ENCODE peak calls at places on chromosomes 12 and 14, in six cellular contexts. One of them, this sample, is unnamed.

GRCh38 chr12:61095131-61095530 is 1165.1 kb upstream of the USP15 start:
- DNase-seq in NCI-H2081: no peak
- DNase-seq in stimulated activated CD8-positive, alpha-beta memory T cell treated with anti-CD3 and anti-CD28 coated beads, Interleukin-2, amount 100 ng/mL, for 1 hour: no peak
- DNase-seq in stimulated activated naive CD8-positive, alpha-beta T cell treated with anti-CD3 and anti-CD28 coated beads, Interleukin-15, amount 100 ng/mL, for 72 hours: no peak
- DNase-seq in NCI-H1436: no peak
- DNase-seq in DMS 273 treated with DMSO at 0.1 percent for 48 hours: no peak
- DNase-seq in this sample: no peak

GRCh38 chr12:101539148-101539547 is 55.6 kb upstream of the MYBPC1 start:
- DNase-seq in NCI-H2081: no peak
- DNase-seq in stimulated activated CD8-positive, alpha-beta memory T cell treated with anti-CD3 and anti-CD28 coated beads, Interleukin-2, amount 100 ng/mL, for 1 hour: no peak
- DNase-seq in stimulated activated naive CD8-positive, alpha-beta T cell treated with anti-CD3 and anti-CD28 coated beads, Interleukin-15, amount 100 ng/mL, for 72 hours: no peak
- DNase-seq in NCI-H1436: no peak
- DNase-seq in DMS 273 treated with DMSO at 0.1 percent for 48 hours: no peak
- DNase-seq in this sample: no peak

GRCh38 chr12:123960029-123960428 is 12.6 kb downstream of the CCDC92 start:
- DNase-seq in NCI-H2081: no peak
- DNase-seq in stimulated activated CD8-positive, alpha-beta memory T cell treated with anti-CD3 and anti-CD28 coated beads, Interleukin-2, amount 100 ng/mL, for 1 hour: no peak
- DNase-seq in stimulated activated naive CD8-positive, alpha-beta T cell treated with anti-CD3 and anti-CD28 coated beads, Interleukin-15, amount 100 ng/mL, for 72 hours: no peak
- DNase-seq in NCI-H1436: no peak
- DNase-seq in DMS 273 treated with DMSO at 0.1 percent for 48 hours: no peak
- DNase-seq in this sample: no peak

GRCh38 chr12:121581681-121582439 is 1.0 kb upstream of the KDM2B start:
- DNase-seq in NCI-H2081: no peak
- DNase-seq in stimulated activated CD8-positive, alpha-beta memory T cell treated with anti-CD3 and anti-CD28 coated beads, Interleukin-2, amount 100 ng/mL, for 1 hour: no peak
- DNase-seq in stimulated activated naive CD8-positive, alpha-beta T cell treated with anti-CD3 and anti-CD28 coated beads, Interleukin-15, amount 100 ng/mL, for 72 hours: no peak
- DNase-seq in NCI-H1436: no peak
- DNase-seq in DMS 273 treated with DMSO at 0.1 percent for 48 hours: no peak
- DNase-seq in this sample: peak; percentile 15

GRCh38 chr12:116708826-116709756 is 28.8 kb downstream of the SPRING1 start:
- DNase-seq in NCI-H2081: peak; percentile 75
- DNase-seq in stimulated activated CD8-positive, alpha-beta memory T cell treated with anti-CD3 and anti-CD28 coated beads, Interleukin-2, amount 100 ng/mL, for 1 hour: peak; percentile 17
- DNase-seq in stimulated activated naive CD8-positive, alpha-beta T cell treated with anti-CD3 and anti-CD28 coated beads, Interleukin-15, amount 100 ng/mL, for 72 hours: peak; percentile 41
- DNase-seq in NCI-H1436: peak; percentile 71
- DNase-seq in DMS 273 treated with DMSO at 0.1 percent for 48 hours: peak; percentile 13
- DNase-seq in this sample: peak; percentile 52

GRCh38 chr12:123941000-123941399 is 31.6 kb downstream of the CCDC92 start:
- DNase-seq in NCI-H2081: no peak
- DNase-seq in stimulated activated CD8-positive, alpha-beta memory T cell treated with anti-CD3 and anti-CD28 coated beads, Interleukin-2, amount 100 ng/mL, for 1 hour: no peak
- DNase-seq in stimulated activated naive CD8-positive, alpha-beta T cell treated with anti-CD3 and anti-CD28 coated beads, Interleukin-15, amount 100 ng/mL, for 72 hours: no peak
- DNase-seq in NCI-H1436: no peak
- DNase-seq in DMS 273 treated with DMSO at 0.1 percent for 48 hours: no peak
- DNase-seq in this sample: no peak

GRCh38 chr14:70333703-70334102 is 25.8 kb downstream of the COX16 start:
- DNase-seq in NCI-H2081: no peak
- DNase-seq in stimulated activated CD8-positive, alpha-beta memory T cell treated with anti-CD3 and anti-CD28 coated beads, Interleukin-2, amount 100 ng/mL, for 1 hour: no peak
- DNase-seq in stimulated activated naive CD8-positive, alpha-beta T cell treated with anti-CD3 and anti-CD28 coated beads, Interleukin-15, amount 100 ng/mL, for 72 hours: no peak
- DNase-seq in NCI-H1436: no peak
- DNase-seq in DMS 273 treated with DMSO at 0.1 percent for 48 hours: no peak
- DNase-seq in this sample: no peak

GRCh38 chr12:86186449-86186848 is 69.7 kb downstream of the MGAT4C start:
- DNase-seq in NCI-H2081: no peak
- DNase-seq in stimulated activated CD8-positive, alpha-beta memory T cell treated with anti-CD3 and anti-CD28 coated beads, Interleukin-2, amount 100 ng/mL, for 1 hour: no peak
- DNase-seq in stimulated activated naive CD8-positive, alpha-beta T cell treated with anti-CD3 and anti-CD28 coated beads, Interleukin-15, amount 100 ng/mL, for 72 hours: no peak
- DNase-seq in NCI-H1436: no peak
- DNase-seq in DMS 273 treated with DMSO at 0.1 percent for 48 hours: no peak
- DNase-seq in this sample: no peak

GRCh38 chr12:48910196-48910595 is 15.1 kb downstream of the FKBP11 start:
- DNase-seq in NCI-H2081: no peak
- DNase-seq in stimulated activated CD8-positive, alpha-beta memory T cell treated with anti-CD3 and anti-CD28 coated beads, Interleukin-2, amount 100 ng/mL, for 1 hour: no peak
- DNase-seq in stimulated activated naive CD8-positive, alpha-beta T cell treated with anti-CD3 and anti-CD28 coated beads, Interleukin-15, amount 100 ng/mL, for 72 hours: no peak
- DNase-seq in NCI-H1436: no peak
- DNase-seq in DMS 273 treated with DMSO at 0.1 percent for 48 hours: no peak
- DNase-seq in this sample: no peak

GRCh38 chr12:31818623-31819268 is 89.9 kb upstream of the AMN1 start:
- DNase-seq in NCI-H2081: no peak
- DNase-seq in stimulated activated CD8-positive, alpha-beta memory T cell treated with anti-CD3 and anti-CD28 coated beads, Interleukin-2, amount 100 ng/mL, for 1 hour: no peak
- DNase-seq in stimulated activated naive CD8-positive, alpha-beta T cell treated with anti-CD3 and anti-CD28 coated beads, Interleukin-15, amount 100 ng/mL, for 72 hours: no peak
- DNase-seq in NCI-H1436: no peak
- DNase-seq in DMS 273 treated with DMSO at 0.1 percent for 48 hours: no peak
- DNase-seq in this sample: no peak

GRCh38 chr12:131404705-131405104 is 306.2 kb upstream of the SFSWAP start:
- DNase-seq in NCI-H2081: no peak
- DNase-seq in stimulated activated CD8-positive, alpha-beta memory T cell treated with anti-CD3 and anti-CD28 coated beads, Interleukin-2, amount 100 ng/mL, for 1 hour: no peak
- DNase-seq in stimulated activated naive CD8-positive, alpha-beta T cell treated with anti-CD3 and anti-CD28 coated beads, Interleukin-15, amount 100 ng/mL, for 72 hours: no peak
- DNase-seq in NCI-H1436: no peak
- DNase-seq in DMS 273 treated with DMSO at 0.1 percent for 48 hours: no peak
- DNase-seq in this sample: no peak

GRCh38 chr14:70662080-70662479 is 20.4 kb downstream of the TTC9 start:
- DNase-seq in NCI-H2081: no peak
- DNase-seq in stimulated activated CD8-positive, alpha-beta memory T cell treated with anti-CD3 and anti-CD28 coated beads, Interleukin-2, amount 100 ng/mL, for 1 hour: no peak
- DNase-seq in stimulated activated naive CD8-positive, alpha-beta T cell treated with anti-CD3 and anti-CD28 coated beads, Interleukin-15, amount 100 ng/mL, for 72 hours: no peak
- DNase-seq in NCI-H1436: no peak
- DNase-seq in DMS 273 treated with DMSO at 0.1 percent for 48 hours: no peak
- DNase-seq in this sample: no peak

GRCh38 chr12:51470116-51470515 is 45.5 kb downstream of the SLC4A8 start:
- DNase-seq in NCI-H2081: no peak
- DNase-seq in stimulated activated CD8-positive, alpha-beta memory T cell treated with anti-CD3 and anti-CD28 coated beads, Interleukin-2, amount 100 ng/mL, for 1 hour: no peak
- DNase-seq in stimulated activated naive CD8-positive, alpha-beta T cell treated with anti-CD3 and anti-CD28 coated beads, Interleukin-15, amount 100 ng/mL, for 72 hours: no peak
- DNase-seq in NCI-H1436: no peak
- DNase-seq in DMS 273 treated with DMSO at 0.1 percent for 48 hours: no peak
- DNase-seq in this sample: no peak

GRCh38 chr12:117318591-117318990 is 42.8 kb downstream of the NOS1 start:
- DNase-seq in NCI-H2081: no peak
- DNase-seq in stimulated activated CD8-positive, alpha-beta memory T cell treated with anti-CD3 and anti-CD28 coated beads, Interleukin-2, amount 100 ng/mL, for 1 hour: no peak
- DNase-seq in stimulated activated naive CD8-positive, alpha-beta T cell treated with anti-CD3 and anti-CD28 coated beads, Interleukin-15, amount 100 ng/mL, for 72 hours: no peak
- DNase-seq in NCI-H1436: no peak
- DNase-seq in DMS 273 treated with DMSO at 0.1 percent for 48 hours: no peak
- DNase-seq in this sample: no peak

GRCh38 chr14:56482306-56482705 is 97.3 kb upstream of the TMEM260 start:
- DNase-seq in NCI-H2081: peak; percentile 36
- DNase-seq in stimulated activated CD8-positive, alpha-beta memory T cell treated with anti-CD3 and anti-CD28 coated beads, Interleukin-2, amount 100 ng/mL, for 1 hour: no peak
- DNase-seq in stimulated activated naive CD8-positive, alpha-beta T cell treated with anti-CD3 and anti-CD28 coated beads, Interleukin-15, amount 100 ng/mL, for 72 hours: no peak
- DNase-seq in NCI-H1436: peak; percentile 20
- DNase-seq in DMS 273 treated with DMSO at 0.1 percent for 48 hours: no peak
- DNase-seq in this sample: no peak

GRCh38 chr12:30822385-30823139 is 67.8 kb upstream of the CAPRIN2 start:
- DNase-seq in NCI-H2081: no peak
- DNase-seq in stimulated activated CD8-positive, alpha-beta memory T cell treated with anti-CD3 and anti-CD28 coated beads, Interleukin-2, amount 100 ng/mL, for 1 hour: no peak
- DNase-seq in stimulated activated naive CD8-positive, alpha-beta T cell treated with anti-CD3 and anti-CD28 coated beads, Interleukin-15, amount 100 ng/mL, for 72 hours: peak; percentile 45
- DNase-seq in NCI-H1436: no peak
- DNase-seq in DMS 273 treated with DMSO at 0.1 percent for 48 hours: no peak
- DNase-seq in this sample: no peak

GRCh38 chr12:123109319-123109772 is 41.5 kb downstream of the PITPNM2 start:
- DNase-seq in NCI-H2081: no peak
- DNase-seq in stimulated activated CD8-positive, alpha-beta memory T cell treated with anti-CD3 and anti-CD28 coated beads, Interleukin-2, amount 100 ng/mL, for 1 hour: no peak
- DNase-seq in stimulated activated naive CD8-positive, alpha-beta T cell treated with anti-CD3 and anti-CD28 coated beads, Interleukin-15, amount 100 ng/mL, for 72 hours: no peak
- DNase-seq in NCI-H1436: no peak
- DNase-seq in DMS 273 treated with DMSO at 0.1 percent for 48 hours: no peak
- DNase-seq in this sample: no peak

GRCh38 chr14:80356413-80356812 is 145.1 kb upstream of the DIO2 start:
- DNase-seq in NCI-H2081: no peak
- DNase-seq in stimulated activated CD8-positive, alpha-beta memory T cell treated with anti-CD3 and anti-CD28 coated beads, Interleukin-2, amount 100 ng/mL, for 1 hour: no peak
- DNase-seq in stimulated activated naive CD8-positive, alpha-beta T cell treated with anti-CD3 and anti-CD28 coated beads, Interleukin-15, amount 100 ng/mL, for 72 hours: no peak
- DNase-seq in NCI-H1436: no peak
- DNase-seq in DMS 273 treated with DMSO at 0.1 percent for 48 hours: no peak
- DNase-seq in this sample: peak; percentile 16

GRCh38 chr14:20781805-20782204 is 737 bp downstream of the RNASE6 start:
- DNase-seq in NCI-H2081: no peak
- DNase-seq in stimulated activated CD8-positive, alpha-beta memory T cell treated with anti-CD3 and anti-CD28 coated beads, Interleukin-2, amount 100 ng/mL, for 1 hour: no peak
- DNase-seq in stimulated activated naive CD8-positive, alpha-beta T cell treated with anti-CD3 and anti-CD28 coated beads, Interleukin-15, amount 100 ng/mL, for 72 hours: no peak
- DNase-seq in NCI-H1436: no peak
- DNase-seq in DMS 273 treated with DMSO at 0.1 percent for 48 hours: no peak
- DNase-seq in this sample: no peak

GRCh38 chr14:65228436-65228835 is 126.1 kb upstream of the MAX start:
- DNase-seq in NCI-H2081: no peak
- DNase-seq in stimulated activated CD8-positive, alpha-beta memory T cell treated with anti-CD3 and anti-CD28 coated beads, Interleukin-2, amount 100 ng/mL, for 1 hour: no peak
- DNase-seq in stimulated activated naive CD8-positive, alpha-beta T cell treated with anti-CD3 and anti-CD28 coated beads, Interleukin-15, amount 100 ng/mL, for 72 hours: no peak
- DNase-seq in NCI-H1436: no peak
- DNase-seq in DMS 273 treated with DMSO at 0.1 percent for 48 hours: no peak
- DNase-seq in this sample: no peak

GRCh38 chr14:22164616-22165015 is 424.4 kb downstream of the DAD1 start:
- DNase-seq in NCI-H2081: no peak
- DNase-seq in stimulated activated CD8-positive, alpha-beta memory T cell treated with anti-CD3 and anti-CD28 coated beads, Interleukin-2, amount 100 ng/mL, for 1 hour: no peak
- DNase-seq in stimulated activated naive CD8-positive, alpha-beta T cell treated with anti-CD3 and anti-CD28 coated beads, Interleukin-15, amount 100 ng/mL, for 72 hours: no peak
- DNase-seq in NCI-H1436: no peak
- DNase-seq in DMS 273 treated with DMSO at 0.1 percent for 48 hours: no peak
- DNase-seq in this sample: no peak

GRCh38 chr12:92571844-92572543 is 130.8 kb upstream of the PLEKHG7 start:
- DNase-seq in NCI-H2081: no peak
- DNase-seq in stimulated activated CD8-positive, alpha-beta memory T cell treated with anti-CD3 and anti-CD28 coated beads, Interleukin-2, amount 100 ng/mL, for 1 hour: no peak
- DNase-seq in stimulated activated naive CD8-positive, alpha-beta T cell treated with anti-CD3 and anti-CD28 coated beads, Interleukin-15, amount 100 ng/mL, for 72 hours: no peak
- DNase-seq in NCI-H1436: no peak
- DNase-seq in DMS 273 treated with DMSO at 0.1 percent for 48 hours: no peak
- DNase-seq in this sample: no peak

GRCh38 chr12:121806556-121807308 is 2.9 kb downstream of the SETD1B start:
- DNase-seq in NCI-H2081: no peak
- DNase-seq in stimulated activated CD8-positive, alpha-beta memory T cell treated with anti-CD3 and anti-CD28 coated beads, Interleukin-2, amount 100 ng/mL, for 1 hour: no peak
- DNase-seq in stimulated activated naive CD8-positive, alpha-beta T cell treated with anti-CD3 and anti-CD28 coated beads, Interleukin-15, amount 100 ng/mL, for 72 hours: no peak
- DNase-seq in NCI-H1436: no peak
- DNase-seq in DMS 273 treated with DMSO at 0.1 percent for 48 hours: no peak
- DNase-seq in this sample: no peak

GRCh38 chr12:93979189-93979588 is 169.2 kb upstream of the PLXNC1 start:
- DNase-seq in NCI-H2081: no peak
- DNase-seq in stimulated activated CD8-positive, alpha-beta memory T cell treated with anti-CD3 and anti-CD28 coated beads, Interleukin-2, amount 100 ng/mL, for 1 hour: no peak
- DNase-seq in stimulated activated naive CD8-positive, alpha-beta T cell treated with anti-CD3 and anti-CD28 coated beads, Interleukin-15, amount 100 ng/mL, for 72 hours: peak; percentile 5
- DNase-seq in NCI-H1436: no peak
- DNase-seq in DMS 273 treated with DMSO at 0.1 percent for 48 hours: no peak
- DNase-seq in this sample: no peak

This sample was measured in NCI-H446 treated with DMSO at 0.1 percent for 48 hours.